ENCODE peak calls at places on chromosomes 11 and 22, in five cellular contexts. Z is H1, M is HCT116, V is SK-N-SH, T is K562. R is an unnamed sample. For H3K36me3 and H3K9me3, the result is how much of the 10 kb centered on the place peaks cover.

GRCh38 chr11:30244255-30244654 is 13.4 kb downstream of the FSHB start:
- DNase-seq in Z (no peak), M (peak), V (no peak), T (no peak), R (no peak)

GRCh38 chr11:17610402-17610894 is 63.4 kb downstream of the OTOG start:
- DNase-seq in Z (no peak), M (no peak), V (no peak), T (no peak), R (no peak)

GRCh38 chr11:117419915-117420485 is 92.3 kb downstream of the CEP164 start:
- DNase-seq in Z (no peak), M (no peak), V (no peak), T (no peak), R (no peak)

GRCh38 chr11:67211656-67212436 is 54.4 kb upstream of the GRK2 start:
- DNase-seq in Z (no peak), M (no peak), V (no peak), T (no peak), R (no peak)

GRCh38 chr11:120814531-120815259 is 209.2 kb upstream of the TBCEL start:
- DNase-seq in Z (no peak), M (no peak), V (no peak), T (no peak), R (no peak)

GRCh38 chr11:12150831-12151382 is 40.5 kb downstream of the MICAL2 start:
- DNase-seq in Z (no peak), M (no peak), V (no peak), T (peak), R (no peak)

GRCh38 chr11:127866109-127866508 is 721.2 kb downstream of the ETS1 start:
- DNase-seq in Z (no peak), M (no peak), V (no peak), T (no peak), R (no peak)

GRCh38 chr22:44671742-44672141 is 30.3 kb upstream of the PRR5 start:
- DNase-seq in Z (no peak), M (no peak), V (no peak), T (no peak), R (no peak)

GRCh38 chr11:128890543-128891409 is at the start of gene KCNJ5:
- DNase-seq in Z (peak), M (no peak), V (peak), T (no peak), R (no peak)

GRCh38 chr22:25970348-25970995 is 198.8 kb upstream of the SEZ6L start:
- DNase-seq in Z (no peak), M (no peak), V (no peak), T (no peak), R (no peak)

GRCh38 chr22:20026996-20027601 is 6.2 kb downstream of the TANGO2 start:
- DNase-seq in Z (no peak), M (no peak), V (no peak), T (no peak), R (no peak)

GRCh38 chr11:45109400-45109799 is 37.0 kb upstream of the PRDM11 start:
- DNase-seq in Z (no peak), M (no peak), V (no peak), T (no peak), R (no peak)

GRCh38 chr11:61911701-61912529 is 5.5 kb downstream of the RAB3IL1 start:
- DNase-seq in Z (no peak), M (no peak), V (peak), T (no peak), R (no peak)

GRCh38 chr11:116123739-116124138 is 619.5 kb upstream of the CADM1 start:
- DNase-seq in Z (peak), M (no peak), V (no peak), T (no peak), R (no peak)

GRCh38 chr22:44286673-44287072 is 26.1 kb downstream of the SHISAL1 start:
- DNase-seq in Z (no peak), M (no peak), V (no peak), T (no peak), R (no peak)

GRCh38 chr11:132685174-132685611 is 847.1 kb downstream of the OPCML start:
- DNase-seq in Z (no peak), M (no peak), V (no peak), T (no peak), R (no peak)

GRCh38 chr11:68839953-68840641 is 1.6 kb downstream of the CPT1A start:
- DNase-seq in Z (no peak), M (no peak), V (no peak), T (peak), R (no peak)
- TF ChIP-seq SIN3A in Z (peak), M (no peak), V (no peak), T (no peak), R (no peak)

GRCh38 chr22:36143956-36144355 is 16.6 kb downstream of the APOL3 start:
- DNase-seq in Z (no peak), M (no peak), V (no peak), T (no peak), R (no peak)

GRCh38 chr22:36147196-36147788 is 13.3 kb downstream of the APOL3 start:
- DNase-seq in Z (no peak), M (no peak), V (peak), T (no peak), R (no peak)

GRCh38 chr22:36143066-36143815 is 17.3 kb downstream of the APOL3 start:
- DNase-seq in Z (no peak), M (no peak), V (no peak), T (no peak), R (no peak)

GRCh38 chr22:36145881-36146280 is 14.7 kb downstream of the APOL3 start:
- DNase-seq in Z (no peak), M (no peak), V (no peak), T (no peak), R (no peak)

GRCh38 chr22:36144886-36145541 is 15.5 kb downstream of the APOL3 start:
- DNase-seq in Z (peak), M (peak), V (peak), T (peak), R (peak)
- H3K36me3 ChIP-seq in Z (under half), M (under half), V (under half), T (under half), R (under half)

GRCh38 chr22:49600891-49601431 is 226.7 kb downstream of the BRD1 start:
- DNase-seq in Z (no peak), M (no peak), V (no peak), T (no peak), R (no peak)
- H3K9me3 ChIP-seq in Z (under half), M (under half), V (under half), T (under half), R (under half)

DNA sequence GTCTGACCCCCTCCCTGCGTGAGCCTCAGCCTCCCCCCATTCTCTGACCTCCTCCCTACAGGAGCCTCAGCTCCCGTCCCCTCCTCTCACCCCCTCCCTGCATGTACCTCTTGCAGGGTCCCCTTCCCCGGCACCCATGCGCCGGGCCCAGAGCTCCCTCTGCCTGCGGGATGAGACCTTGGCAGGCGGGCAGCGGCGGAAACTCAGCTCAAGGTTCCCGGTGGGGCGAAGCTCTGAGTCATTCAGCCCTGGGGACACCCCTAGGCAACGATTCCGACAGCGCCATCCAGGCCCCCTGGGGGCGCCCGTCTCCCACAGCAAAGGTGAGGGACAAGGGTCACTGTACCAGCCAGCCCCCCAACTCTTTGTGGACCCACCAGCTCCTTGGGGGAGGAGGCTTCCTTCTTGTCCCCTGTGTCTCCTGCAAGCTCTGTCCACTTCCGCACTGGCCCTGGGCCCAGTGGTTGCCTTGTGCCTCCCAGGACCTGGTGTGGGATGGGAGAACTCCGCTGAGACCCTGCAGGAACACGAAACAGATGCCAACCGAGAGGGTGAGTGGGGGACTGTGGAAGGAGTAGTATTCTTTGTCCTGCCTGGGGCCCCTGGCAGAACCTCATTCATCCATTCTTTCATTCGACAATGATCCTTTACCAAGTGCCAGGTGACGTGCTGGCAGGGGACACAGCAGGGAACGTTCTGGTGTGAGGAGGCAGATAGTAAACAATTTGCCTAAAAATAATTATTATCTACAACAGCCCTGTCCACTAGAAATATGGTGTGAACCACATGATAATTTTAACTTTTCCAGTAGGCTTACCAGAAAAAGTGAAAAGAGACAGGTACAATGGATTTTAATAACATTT is 3.7 kb upstream of the RPS6KA4 start:
- DNase-seq in Z (peak), M (peak), V (peak), T (peak), R (peak)
- TF ChIP-seq SIN3A in Z (no peak), M (no peak), V (no peak), T (no peak), R (no peak)

DNA sequence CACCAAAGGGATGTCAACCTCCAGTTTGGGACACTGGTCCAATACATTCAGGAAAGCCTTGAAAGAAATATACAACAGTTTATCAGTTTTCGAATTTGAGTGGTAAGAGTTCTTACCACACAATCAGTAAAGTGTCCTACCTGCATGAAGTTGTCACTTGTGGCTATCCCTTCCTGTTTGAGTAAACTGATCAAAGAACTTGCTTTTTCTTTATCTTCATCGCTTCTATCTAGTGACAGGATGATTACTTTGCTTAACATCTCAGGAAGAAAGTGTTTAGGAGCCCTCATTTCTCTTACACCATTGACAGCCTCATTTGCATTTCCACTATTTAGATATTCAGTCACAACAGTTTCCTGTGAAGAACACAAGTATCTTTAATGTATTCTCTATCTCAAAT is 8.4 kb downstream of the EIF4G2 start:
- DNase-seq in Z (no peak), M (no peak), V (no peak), T (no peak), R (no peak)
- H3K36me3 ChIP-seq in Z (half or more), M (half or more), V (half or more), T (half or more), R (half or more)

DNA sequence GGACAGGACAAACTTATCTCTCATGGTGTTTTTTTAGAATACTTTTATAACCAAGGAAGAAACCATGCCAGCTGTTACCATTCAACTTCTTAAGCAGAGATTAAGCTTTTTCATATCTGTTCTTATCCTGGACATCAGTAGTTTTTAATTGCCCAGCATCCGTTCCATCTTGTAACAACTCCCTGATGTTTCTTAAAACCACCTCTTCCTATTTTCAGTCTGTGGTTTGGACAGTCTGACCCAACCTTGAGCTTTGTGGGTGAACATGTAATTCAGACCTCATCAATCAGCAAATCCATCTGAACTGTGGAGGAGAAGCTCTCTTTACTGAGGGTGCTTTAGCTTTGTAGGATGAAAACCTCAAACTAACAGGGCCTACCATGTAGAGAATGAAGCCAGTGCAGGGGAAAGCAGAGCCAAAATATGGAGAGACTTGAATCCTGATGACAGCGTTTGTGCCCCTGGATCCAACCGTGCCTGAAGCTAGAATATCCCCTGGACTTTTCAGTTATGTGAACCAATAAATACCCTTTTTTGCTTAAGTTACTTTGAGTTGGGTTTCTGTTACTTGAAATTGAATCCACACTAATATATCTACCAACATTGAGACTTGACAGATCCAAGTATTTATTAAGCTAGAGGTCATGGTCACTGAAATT is 9.4 kb downstream of the TUG1 start:
- DNase-seq in Z (no peak), M (no peak), V (no peak), T (no peak), R (no peak)
- H3K9me3 ChIP-seq in Z (under half), M (under half), V (under half), T (under half), R (under half)

DNA sequence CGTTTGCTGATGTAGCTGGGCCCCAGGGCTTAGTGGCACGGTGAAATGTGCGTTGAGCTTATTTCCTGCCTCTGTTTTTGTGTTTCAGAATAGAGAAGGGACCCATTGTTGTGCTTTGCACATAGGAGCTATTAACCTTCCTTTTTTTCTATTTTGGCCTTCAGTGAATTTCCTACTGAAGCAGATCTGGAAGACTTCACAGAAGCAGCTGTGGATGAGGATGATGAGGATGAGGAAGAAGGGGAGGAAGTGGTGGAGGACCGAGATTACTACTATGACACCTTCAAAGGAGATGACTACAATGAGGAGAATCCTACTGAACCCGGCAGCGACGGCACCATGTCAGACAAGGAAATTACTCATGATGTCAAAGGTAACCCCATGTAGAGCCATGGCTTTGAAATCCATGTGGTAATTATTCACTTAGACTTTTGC is 37.4 kb upstream of the ST14 start:
- DNase-seq in Z (no peak), M (peak), V (no peak), T (no peak), R (no peak)
- TF ChIP-seq SIN3A in Z (no peak), M (no peak), V (no peak), T (no peak), R (no peak)

R was measured in Panc1.